ENCODE peak calls at places on chromosomes 12 and 14, in ten cellular contexts. C is CD8-positive, alpha-beta memory T cell; K is NCI-H187; X is fibroblast of gingiva; U is AG04450; J is midbrain; W is fibroblast of pulmonary artery; I is heart left ventricle; Z is NCI-H1105; M is astrocyte of the cerebellum. B is an unnamed sample.

GRCh38 chr12:109304485-109304884 is 4.6 kb downstream of the FOXN4 start:
- DNase-seq in C (no peak), K (peak; percentile 86), X (no peak), U (no peak), J (no peak), W (no peak), I (no peak), Z (peak; percentile 25), M (no peak), B (no peak)

GRCh38 chr14:59583755-59584154 is 7.1 kb upstream of the CCDC175 start:
- DNase-seq in C (no peak), K (no peak), X (peak; percentile 3), U (no peak), J (no peak), W (peak; percentile 39), I (peak; percentile 29), Z (no peak), M (peak; percentile 34), B (peak; percentile 78)

GRCh38 chr12:91603060-91603459 is 420.4 kb upstream of the DCN start:
- DNase-seq in C (no peak), K (no peak), X (peak; percentile 49), U (no peak), J (no peak), W (no peak), I (no peak), Z (no peak), M (no peak), B (no peak)

GRCh38 chr14:21039585-21040369 is 2.4 kb upstream of the RNASE7 start:
- DNase-seq in C (peak; percentile 24), K (no peak), X (peak; percentile 50), U (peak; percentile 26), J (peak; percentile 84), W (peak; percentile 86), I (peak; percentile 54), Z (peak; percentile 30), M (peak; percentile 50), B (peak; percentile 66)

GRCh38 chr12:40058721-40059190 is 47.1 kb downstream of the SLC2A13 start:
- DNase-seq in C (no peak), K (no peak), X (no peak), U (no peak), J (no peak), W (peak; percentile 6), I (peak; percentile 26), Z (no peak), M (no peak), B (no peak)

GRCh38 chr12:63949902-63950301 is 105.4 kb downstream of the SRGAP1 start:
- DNase-seq in C (no peak), K (no peak), X (no peak), U (no peak), J (peak; percentile 73), W (peak; percentile 69), I (no peak), Z (no peak), M (no peak), B (no peak)

GRCh38 chr12:89621511-89621910 is 87.1 kb downstream of the ATP2B1 start:
- DNase-seq in C (no peak), K (no peak), X (no peak), U (no peak), J (no peak), W (peak; percentile 63), I (no peak), Z (no peak), M (no peak), B (no peak)

GRCh38 chr12:103986823-103987222 is 21.2 kb downstream of the TDG start:
- DNase-seq in C (no peak), K (no peak), X (peak; percentile 77), U (peak; percentile 58), J (no peak), W (peak; percentile 31), I (no peak), Z (no peak), M (peak; percentile 19), B (no peak)

GRCh38 chr14:96135285-96135684 is 69.4 kb upstream of the BDKRB2 start:
- DNase-seq in C (no peak), K (no peak), X (no peak), U (no peak), J (no peak), W (no peak), I (no peak), Z (no peak), M (peak; percentile 15), B (no peak)

GRCh38 chr12:105878964-105879363 is 259.8 kb downstream of the NUAK1 start:
- DNase-seq in C (no peak), K (no peak), X (no peak), U (no peak), J (no peak), W (no peak), I (no peak), Z (no peak), M (no peak), B (no peak)

GRCh38 chr14:94161979-94162378 is 12.1 kb upstream of the PPP4R4 start:
- DNase-seq in C (no peak), K (no peak), X (no peak), U (no peak), J (no peak), W (peak; percentile 26), I (no peak), Z (no peak), M (no peak), B (no peak)

GRCh38 chr14:68232643-68233055 is 413.1 kb downstream of the RAD51B start:
- DNase-seq in C (no peak), K (no peak), X (peak; percentile 96), U (peak; percentile 98), J (no peak), W (peak; percentile 99), I (peak; percentile 41), Z (no peak), M (peak; percentile 99), B (peak; percentile 68)

GRCh38 chr12:48000878-48001321 is 3.4 kb downstream of the COL2A1 start:
- DNase-seq in C (no peak), K (no peak), X (no peak), U (no peak), J (no peak), W (peak; percentile 69), I (peak; percentile 57), Z (no peak), M (peak; percentile 16), B (peak; percentile 12)

GRCh38 chr14:39847191-39847590 is 415.0 kb upstream of the FBXO33 start:
- DNase-seq in C (no peak), K (no peak), X (no peak), U (no peak), J (no peak), W (no peak), I (no peak), Z (no peak), M (peak; percentile 5), B (no peak)

GRCh38 chr14:59997496-59997895 is 77.6 kb downstream of the LRRC9 start:
- DNase-seq in C (no peak), K (no peak), X (peak; percentile 29), U (no peak), J (no peak), W (peak; percentile 8), I (no peak), Z (peak; percentile 21), M (no peak), B (no peak)

GRCh38 chr12:27163048-27163715 is 80.8 kb upstream of the C12orf71 start:
- DNase-seq in C (no peak), K (no peak), X (no peak), U (no peak), J (no peak), W (no peak), I (no peak), Z (no peak), M (no peak), B (no peak)

GRCh38 chr12:30694971-30695326 is 720 bp downstream of the IPO8 start:
- DNase-seq in C (no peak), K (peak; percentile 4), X (peak; percentile 19), U (no peak), J (peak; percentile 44), W (peak; percentile 45), I (no peak), Z (peak; percentile 48), M (no peak), B (peak; percentile 78)

GRCh38 chr14:103315368-103315911 is 18.6 kb upstream of the EIF5 start:
- DNase-seq in C (no peak), K (no peak), X (peak; percentile 88), U (peak; percentile 30), J (no peak), W (peak; percentile 95), I (peak; percentile 75), Z (no peak), M (no peak), B (no peak)

GRCh38 chr14:53979747-53980642 is 23.4 kb upstream of the BMP4 start:
- DNase-seq in C (no peak), K (no peak), X (peak; percentile 86), U (no peak), J (no peak), W (peak; percentile 62), I (peak; percentile 52), Z (no peak), M (peak; percentile 73), B (peak; percentile 54)

GRCh38 chr12:32266756-32267155 is 132.6 kb upstream of the FGD4 start:
- DNase-seq in C (no peak), K (no peak), X (no peak), U (no peak), J (no peak), W (no peak), I (no peak), Z (no peak), M (no peak), B (no peak)

GRCh38 chr12:752673-753400 is 458 bp downstream of the WNK1 start:
- DNase-seq in C (peak; percentile 56), K (no peak), X (peak; percentile 53), U (no peak), J (peak; percentile 77), W (peak; percentile 49), I (peak; percentile 70), Z (no peak), M (no peak), B (no peak)

GRCh38 chr12:1470051-1470450 is 124.3 kb downstream of the FBXL14 start:
- DNase-seq in C (no peak), K (no peak), X (no peak), U (no peak), J (no peak), W (peak; percentile 16), I (no peak), Z (no peak), M (no peak), B (no peak)

GRCh38 chr12:110501378-110501721 is 561 bp downstream of the VPS29 start:
- DNase-seq in C (no peak), K (peak; percentile 43), X (peak; percentile 6), U (no peak), J (peak; percentile 57), W (peak; percentile 36), I (peak; percentile 38), Z (peak; percentile 61), M (peak; percentile 23), B (peak; percentile 62)

GRCh38 chr12:5480953-5481300 is 49.0 kb downstream of the NTF3 start:
- DNase-seq in C (no peak), K (no peak), X (no peak), U (no peak), J (no peak), W (no peak), I (no peak), Z (no peak), M (no peak), B (no peak)

GRCh38 chr14:105492051-105492965 is 1.3 kb downstream of the TEDC1 start:
- DNase-seq in C (no peak), K (no peak), X (no peak), U (no peak), J (no peak), W (no peak), I (no peak), Z (no peak), M (no peak), B (no peak)

GRCh38 chr14:102532204-102532658 is 22.7 kb upstream of the ANKRD9 start:
- DNase-seq in C (no peak), K (no peak), X (no peak), U (no peak), J (no peak), W (peak; percentile 49), I (no peak), Z (no peak), M (no peak), B (no peak)

GRCh38 chr14:64060648-64061096 is 207.9 kb downstream of the SYNE2 start:
- DNase-seq in C (no peak), K (no peak), X (no peak), U (no peak), J (no peak), W (peak; percentile 30), I (no peak), Z (no peak), M (no peak), B (peak; percentile 14)

GRCh38 chr12:54370218-54370730 is 6.0 kb upstream of the GPR84 start:
- DNase-seq in C (no peak), K (peak; percentile 52), X (peak; percentile 81), U (peak; percentile 46), J (peak; percentile 82), W (peak; percentile 84), I (peak; percentile 83), Z (no peak), M (peak; percentile 46), B (peak; percentile 75)